ENCODE peak calls at places on chromosome 19, in ten cellular contexts. S is GM13977; Z is CD8-positive, alpha-beta T cell; L is Calu3; X is psoas muscle; D is kidney epithelial cell; I is pancreas; K is PC-3; U is bronchial epithelial cell; N is astrocyte of the spinal cord. M is an unnamed sample.

GRCh38 chr19:6828698-6829633 is 56.5 kb downstream of the VAV1 start:
- DNase-seq in K (peak), N (no peak), I (no peak), U (peak), Z (no peak), S (peak), L (peak), D (no peak), X (no peak), M (no peak)

GRCh38 chr19:10010247-10010691 is at the start of gene COL5A3:
- DNase-seq in K (no peak), U (peak), Z (no peak), L (no peak), S (no peak), N (no peak), X (peak), I (no peak), D (no peak), M (no peak)

GRCh38 chr19:46480409-46480808 is 9.0 kb upstream of the PNMA8A start:
- DNase-seq in N (peak), S (no peak), I (no peak), U (no peak), X (no peak), D (no peak), K (no peak), Z (no peak), L (no peak), M (no peak)

GRCh38 chr19:37362733-37363132 is 8.2 kb upstream of the ZNF527 start:
- DNase-seq in U (peak), D (no peak), S (no peak), I (no peak), X (no peak), K (no peak), Z (no peak), L (no peak), N (no peak), M (no peak)

GRCh38 chr19:35879770-35880317 is 11.5 kb downstream of the APLP1 start:
- DNase-seq in I (peak), N (peak), D (peak), U (peak), X (peak), L (peak), K (peak), Z (peak), S (peak), M (peak)

GRCh38 chr19:35484637-35485036 is 5.6 kb downstream of the KRTDAP start:
- DNase-seq in K (no peak), S (peak), X (no peak), D (no peak), U (no peak), Z (no peak), I (no peak), N (no peak), L (no peak), M (peak)

GRCh38 chr19:10603084-10603872 is 16.2 kb upstream of the AP1M2 start:
- DNase-seq in S (peak), N (no peak), I (peak), Z (peak), D (no peak), L (no peak), K (no peak), U (no peak), X (peak), M (peak)

GRCh38 chr19:47485210-47485609 is 1.2 kb upstream of the KPTN start:
- DNase-seq in N (no peak), Z (no peak), D (no peak), S (no peak), L (no peak), K (no peak), I (peak), U (no peak), X (no peak), M (no peak)

GRCh38 chr19:13823901-13824300 is 28.7 kb downstream of the ZSWIM4 start:
- DNase-seq in I (no peak), U (no peak), D (no peak), Z (no peak), S (no peak), X (no peak), N (no peak), K (no peak), L (no peak), M (no peak)

GRCh38 chr19:29841209-29841558 is 29.4 kb downstream of the CCNE1 start:
- DNase-seq in D (no peak), I (no peak), S (no peak), Z (no peak), L (no peak), K (peak), N (no peak), U (no peak), X (no peak), M (no peak)

GRCh38 chr19:14482112-14482941 is 7.2 kb upstream of the PTGER1 start:
- DNase-seq in D (no peak), U (no peak), I (peak), L (no peak), K (no peak), S (no peak), N (no peak), Z (no peak), X (no peak), M (no peak)

GRCh38 chr19:21848706-21849105 is 12.7 kb upstream of the ZNF43 start:
- DNase-seq in D (no peak), Z (no peak), L (no peak), S (no peak), K (peak), U (peak), N (no peak), X (no peak), I (no peak), M (no peak)

GRCh38 chr19:44071824-44072542 is at the start of gene ZNF284:
- DNase-seq in S (peak), N (peak), K (peak), I (peak), U (peak), D (peak), L (peak), Z (peak), X (peak), M (peak)

GRCh38 chr19:19217110-19217509 is 5.4 kb downstream of the NCAN start:
- DNase-seq in K (peak), N (peak), X (no peak), S (no peak), D (no peak), I (no peak), L (no peak), Z (no peak), U (peak), M (no peak)

GRCh38 chr19:2523630-2524311 is 47.8 kb downstream of the GADD45B start:
- DNase-seq in L (no peak), K (no peak), N (peak), Z (no peak), U (no peak), S (no peak), X (no peak), D (no peak), I (no peak), M (no peak)

GRCh38 chr19:44848036-44848804 is 2.1 kb downstream of the NECTIN2 start:
- DNase-seq in I (no peak), U (peak), N (peak), X (no peak), S (no peak), Z (no peak), L (no peak), D (peak), K (peak), M (no peak)

GRCh38 chr19:2083174-2083854 is 12.8 kb downstream of the MOB3A start:
- DNase-seq in U (no peak), K (no peak), I (no peak), Z (peak), S (peak), N (no peak), L (no peak), X (no peak), D (no peak), M (no peak)

GRCh38 chr19:55348317-55349034 is 6.0 kb downstream of the COX6B2 start:
- DNase-seq in U (no peak), L (no peak), N (no peak), X (no peak), S (no peak), I (peak), D (no peak), K (no peak), Z (no peak), M (no peak)

GRCh38 chr19:41871573-41872383 is 5.3 kb upstream of the CD79A start:
- DNase-seq in D (no peak), K (no peak), X (no peak), N (no peak), L (no peak), Z (peak), U (no peak), S (peak), I (no peak), M (peak)

GRCh38 chr19:52946322-52947310 is 16.1 kb downstream of the ZNF816 start:
- DNase-seq in I (peak), L (no peak), S (no peak), X (peak), K (peak), U (no peak), Z (no peak), N (peak), D (no peak), M (no peak)

GRCh38 chr19:4455742-4456565 is 1.6 kb downstream of the UBXN6 start:
- DNase-seq in U (peak), I (peak), S (no peak), L (no peak), K (peak), X (peak), N (peak), Z (no peak), D (peak), M (no peak)

GRCh38 chr19:55491546-55492360 is 3.5 kb downstream of the SSC5D start:
- DNase-seq in Z (no peak), I (no peak), U (no peak), X (no peak), N (no peak), D (no peak), L (no peak), S (no peak), K (no peak), M (no peak)

GRCh38 chr19:19461671-19462622 is 53.4 kb downstream of the TSSK6 start:
- DNase-seq in X (peak), Z (no peak), D (no peak), L (peak), S (no peak), U (no peak), K (no peak), I (peak), N (peak), M (no peak)

DNA sequence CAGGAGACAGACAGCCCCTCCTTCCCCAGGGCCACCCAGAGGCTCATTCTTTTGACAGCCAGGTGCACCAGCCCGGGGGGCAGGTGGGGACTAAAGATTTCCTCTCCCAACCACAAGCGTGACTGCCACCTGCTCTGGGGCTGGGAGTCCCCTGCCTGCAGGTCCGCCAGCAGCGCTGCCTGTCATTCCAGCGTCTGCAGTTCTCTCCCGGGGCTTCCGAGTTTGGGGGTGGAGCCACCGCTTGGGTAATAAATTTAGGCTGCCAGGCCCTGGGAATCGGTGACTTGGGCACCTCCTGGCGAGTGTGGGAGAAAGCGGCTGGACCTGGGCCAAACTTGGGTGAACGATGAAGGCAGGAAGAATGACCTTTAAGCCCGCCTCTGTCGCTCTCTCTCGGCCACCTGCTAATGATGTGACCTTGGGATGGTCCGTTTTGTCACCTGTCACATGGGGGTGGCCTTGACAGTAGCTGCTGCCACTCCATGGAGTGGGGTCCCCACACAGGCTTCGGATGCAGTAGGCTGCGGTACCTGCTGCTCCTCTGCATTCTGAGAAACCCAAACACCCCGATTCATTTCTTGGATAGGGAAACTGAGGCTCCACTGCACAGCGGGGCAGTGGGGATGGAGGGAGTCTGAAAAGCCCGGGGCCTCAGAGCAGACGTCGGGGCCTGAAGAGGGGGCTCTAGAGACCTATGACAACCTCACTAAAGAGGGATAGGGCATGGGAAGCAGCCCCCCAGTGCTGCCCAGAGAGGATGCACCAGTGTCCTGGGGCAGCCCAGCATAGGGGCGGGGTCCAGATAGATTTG is 12.8 kb downstream of the FUT6 start:
- DNase-seq in K (peak), S (peak), X (peak), L (peak), I (peak), D (no peak), Z (peak), N (no peak), U (peak), M (no peak)
- TF ChIP-seq CTCF in K (peak), S (no peak), X (no peak), L (no peak), I (no peak), D (peak), Z (no peak), N (peak), U (peak), M (no peak)

GRCh38 chr19:860481-861098 is 1.1 kb downstream of the CFD start:
- DNase-seq in U (peak), I (peak), N (peak), S (peak), L (peak), Z (peak), X (peak), K (peak), D (no peak), M (peak)
- TF ChIP-seq CTCF in U (peak), I (no peak), N (peak), S (peak), L (no peak), Z (no peak), X (no peak), K (no peak), D (no peak), M (no peak)

DNA sequence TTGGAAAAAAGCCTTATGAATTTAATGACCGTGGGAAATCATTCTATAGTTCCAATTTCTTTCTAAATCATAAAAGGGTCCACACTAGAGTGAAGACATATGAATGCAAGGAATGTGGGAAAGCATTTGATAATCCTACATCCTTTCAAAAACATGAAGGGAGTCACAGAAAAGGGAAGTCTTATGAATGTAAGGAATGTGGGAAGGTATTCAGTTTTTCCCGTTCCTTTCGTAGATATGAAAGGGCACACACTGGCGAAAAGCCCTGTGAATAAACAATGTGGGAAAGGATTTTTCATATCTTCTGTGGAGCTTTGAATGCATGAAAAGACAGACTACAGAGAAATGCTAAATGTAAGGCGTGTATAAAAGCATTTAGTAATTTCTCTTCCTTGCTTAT is 27.0 kb downstream of the ZNF20 start:
- DNase-seq in I (no peak), U (no peak), N (no peak), X (no peak), Z (no peak), L (no peak), S (no peak), D (no peak), K (no peak), M (no peak)
- TF ChIP-seq CTCF in I (no peak), U (no peak), N (no peak), X (no peak), Z (no peak), L (no peak), S (no peak), D (no peak), K (no peak), M (no peak)

GRCh38 chr19:5530701-5531100 is 37.1 kb downstream of the TINCR start:
- DNase-seq in X (no peak), D (no peak), K (no peak), S (no peak), I (no peak), U (no peak), L (no peak), Z (no peak), N (no peak), M (no peak)

GRCh38 chr19:5533257-5533656 is 34.5 kb downstream of the TINCR start:
- DNase-seq in K (no peak), I (no peak), S (no peak), N (no peak), D (no peak), L (no peak), X (no peak), Z (no peak), U (no peak), M (no peak)

GRCh38 chr19:5537870-5538269 is 29.9 kb downstream of the TINCR start:
- DNase-seq in D (no peak), K (no peak), S (no peak), Z (no peak), U (no peak), X (no peak), N (no peak), I (no peak), L (no peak), M (no peak)

GRCh38 chr19:5536337-5536894 is 31.3 kb downstream of the TINCR start:
- DNase-seq in U (peak), D (no peak), K (peak), X (peak), L (peak), N (peak), S (no peak), I (peak), Z (no peak), M (no peak)

GRCh38 chr19:5534787-5535586 is 32.8 kb downstream of the TINCR start:
- DNase-seq in U (no peak), S (no peak), Z (no peak), K (peak), X (no peak), I (no peak), N (no peak), D (no peak), L (peak), M (no peak)
- TF ChIP-seq CTCF in U (peak), S (peak), Z (peak), K (peak), X (no peak), I (no peak), N (peak), D (peak), L (peak), M (no peak)

GRCh38 chr19:22882797-22883196 is 50.7 kb downstream of the ZNF723 start:
- DNase-seq in K (peak), D (no peak), I (no peak), U (peak), S (no peak), N (peak), L (no peak), Z (no peak), X (no peak), M (no peak)
- TF ChIP-seq CTCF in K (peak), D (no peak), I (peak), U (no peak), S (peak), N (no peak), L (no peak), Z (no peak), X (peak), M (no peak)

GRCh38 chr19:33438016-33438671 is 64.6 kb downstream of the CEBPG start:
- DNase-seq in D (no peak), Z (no peak), X (no peak), L (no peak), S (no peak), I (peak), N (peak), K (peak), U (no peak), M (no peak)
- TF ChIP-seq CTCF in D (peak), Z (no peak), X (no peak), L (peak), S (no peak), I (no peak), N (no peak), K (peak), U (no peak), M (no peak)

DNA sequence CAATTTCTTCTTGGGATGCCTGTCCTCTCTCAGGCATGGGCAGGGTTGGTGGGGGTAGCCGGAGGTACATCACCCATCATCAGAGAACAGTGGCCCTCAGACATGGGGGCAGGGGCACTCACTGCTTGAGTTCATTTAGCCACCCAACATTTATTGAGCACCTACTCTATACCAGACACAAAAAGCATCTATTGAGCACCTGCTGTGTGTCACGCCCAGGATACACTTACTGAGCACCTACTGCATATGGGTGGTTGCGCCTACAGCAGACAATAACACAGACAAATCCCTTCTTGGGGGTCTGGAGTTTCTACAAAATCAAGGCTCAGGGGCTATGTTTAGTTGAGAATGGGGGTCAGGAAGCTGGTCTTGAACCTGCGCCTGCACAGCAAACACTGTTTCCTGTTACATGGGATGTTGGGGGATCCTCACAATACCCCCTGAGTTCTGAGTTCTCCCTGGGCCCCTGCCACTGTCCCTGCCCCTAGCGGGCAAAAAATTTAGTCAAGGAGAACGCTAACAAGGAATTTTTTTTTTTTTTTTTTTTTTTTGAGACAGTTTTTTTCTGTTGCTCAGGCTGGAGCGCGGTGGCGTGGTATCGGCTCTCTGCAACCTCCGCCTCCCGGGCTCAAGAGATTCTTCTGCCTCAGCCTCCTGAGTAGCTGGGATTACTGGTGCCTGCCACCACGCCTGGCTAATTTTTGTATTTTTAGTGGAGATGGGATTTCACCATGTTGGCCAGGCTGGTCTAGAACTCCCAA is 11.6 kb downstream of the RCN3 start:
- DNase-seq in U (no peak), S (no peak), I (no peak), K (no peak), Z (no peak), D (no peak), X (no peak), L (no peak), N (no peak), M (no peak)
- TF ChIP-seq CTCF in U (no peak), S (no peak), I (no peak), K (no peak), Z (no peak), D (no peak), X (no peak), L (no peak), N (no peak), M (no peak)

GRCh38 chr19:8071912-8072311 is 19.4 kb downstream of the CCL25 start:
- DNase-seq in S (no peak), U (no peak), X (no peak), I (no peak), N (no peak), K (no peak), Z (no peak), L (no peak), D (no peak), M (no peak)
- TF ChIP-seq CTCF in S (no peak), U (no peak), X (no peak), I (no peak), N (no peak), K (no peak), Z (no peak), L (no peak), D (no peak), M (no peak)

GRCh38 chr19:40600086-40600917 is 867 bp upstream of the LTBP4 start:
- DNase-seq in N (no peak), I (peak), X (peak), U (no peak), S (no peak), L (no peak), K (no peak), Z (no peak), D (no peak), M (no peak)
- TF ChIP-seq CTCF in N (no peak), I (no peak), X (peak), U (no peak), S (no peak), L (no peak), K (no peak), Z (no peak), D (no peak), M (no peak)

M was measured in activated B cell treated with CpG ODN at 0.5 μM for 24 hours.